ENCODE peak calls at places on chromosomes 7 and 10, in ten cellular contexts. P is ACHN; H is hypothalamus; S is activated CD8-positive, alpha-beta T cell treated with anti-CD3 and anti-CD28 coated beads for 36 hours; Q is stimulated activated CD8-positive, alpha-beta memory T cell treated with anti-CD3 and anti-CD28 coated beads, Interleukin-7, amount 100 ng/mL, for 4 hours; M is WERI-Rb-1; J is activated naive CD4-positive, alpha-beta T cell; F is stimulated activated effector memory CD8-positive, alpha-beta T cell treated with anti-CD3 and anti-CD28 coated beads, Interleukin-12 subunit alpha, Interleukin-12 subunit beta, amount 100 ng/mL, for 72 hours; Y is choroid plexus epithelial cell; W is progenitor cell of endocrine pancreas. N is an unnamed sample.

GRCh38 chr7:45701701-45702460 is 127.7 kb downstream of the ADCY1 start:
- DNase-seq in P (no peak), H (no peak), S (no peak), Q (no peak), M (no peak), J (no peak), F (no peak), Y (no peak), W (no peak), N (no peak)

GRCh38 chr10:96017227-96017687 is 26.1 kb upstream of the CCNJ start:
- DNase-seq in P (peak; percentile 74), H (peak; percentile 1), S (peak; percentile 45), Q (peak; percentile 4), M (peak; percentile 42), J (no peak), F (peak; percentile 63), Y (peak; percentile 73), W (peak; percentile 36), N (no peak)

GRCh38 chr10:35940067-35940989 is 298.2 kb upstream of the FZD8 start:
- DNase-seq in P (no peak), H (no peak), S (no peak), Q (no peak), M (peak; percentile 80), J (no peak), F (no peak), Y (no peak), W (no peak), N (no peak)

GRCh38 chr7:143848192-143848591 is 53.8 kb downstream of the TCAF1 start:
- DNase-seq in P (no peak), H (no peak), S (no peak), Q (no peak), M (no peak), J (no peak), F (no peak), Y (no peak), W (no peak), N (no peak)

GRCh38 chr7:90828601-90829000 is 232.5 kb downstream of the CDK14 start:
- DNase-seq in P (no peak), H (no peak), S (no peak), Q (no peak), M (no peak), J (no peak), F (no peak), Y (peak; percentile 46), W (no peak), N (no peak)

GRCh38 chr10:33478089-33478674 is 143.7 kb upstream of the NRP1 start:
- DNase-seq in P (no peak), H (no peak), S (no peak), Q (no peak), M (no peak), J (no peak), F (no peak), Y (no peak), W (no peak), N (no peak)

GRCh38 chr10:97597778-97598177 is 8.3 kb downstream of the C10orf62 start:
- DNase-seq in P (no peak), H (no peak), S (no peak), Q (no peak), M (no peak), J (no peak), F (no peak), Y (no peak), W (no peak), N (no peak)

GRCh38 chr10:50619171-50619570 is 4.6 kb downstream of the SGMS1 start:
- DNase-seq in P (no peak), H (no peak), S (no peak), Q (no peak), M (no peak), J (no peak), F (no peak), Y (no peak), W (no peak), N (no peak)

GRCh38 chr7:155850730-155851678 is 38.7 kb upstream of the SHH start:
- DNase-seq in P (no peak), H (no peak), S (no peak), Q (no peak), M (no peak), J (no peak), F (no peak), Y (no peak), W (no peak), N (no peak)

GRCh38 chr10:74194999-74195398 is 44.0 kb downstream of the ADK start:
- DNase-seq in P (no peak), H (no peak), S (no peak), Q (no peak), M (no peak), J (no peak), F (no peak), Y (no peak), W (no peak), N (no peak)

N was measured in glutamatergic neuron.